ENCODE peak calls at places on chromosomes 7 and 10, in seven cellular contexts. H, R, E, B, V, A and M are unnamed samples.

GRCh38 chr7:128781126-128781525 is 5.5 kb upstream of the OPN1SW start:
- DNase-seq in E (no peak), R (no peak), B (no peak), V (no peak), H (peak), A (no peak), M (no peak)

GRCh38 chr10:28928484-28928883 is 251.2 kb downstream of the BAMBI start:
- DNase-seq in B (peak), V (no peak), E (no peak), H (no peak), A (no peak), R (peak), M (peak)

GRCh38 chr7:135238112-135238744 is 4.6 kb downstream of the STRA8 start:
- DNase-seq in E (peak), R (peak), H (no peak), V (peak), A (no peak), B (no peak), M (peak)

GRCh38 chr10:101095550-101096213 is 33.9 kb downstream of the KAZALD1 start:
- DNase-seq in A (peak), R (peak), H (peak), B (peak), E (peak), V (peak), M (peak)

GRCh38 chr7:139695616-139696015 is 82.2 kb downstream of the HIPK2 start:
- DNase-seq in R (no peak), E (no peak), H (no peak), B (no peak), V (no peak), A (no peak), M (no peak)

GRCh38 chr10:110326351-110327032 is 21.8 kb upstream of the SMNDC1 start:
- DNase-seq in H (peak), E (no peak), V (no peak), A (peak), R (no peak), B (no peak), M (peak)

GRCh38 chr7:90172121-90172520 is 17.9 kb downstream of the STEAP1 start:
- DNase-seq in E (no peak), H (no peak), V (no peak), B (no peak), A (no peak), R (no peak), M (no peak)

GRCh38 chr10:73110345-73110849 is at the start of gene NUDT13:
- DNase-seq in H (peak), E (peak), A (peak), R (peak), B (peak), V (peak), M (peak)

GRCh38 chr10:60235001-60235400 is 154.7 kb downstream of the ANK3 start:
- DNase-seq in V (no peak), E (no peak), A (no peak), R (no peak), B (no peak), H (peak), M (no peak)

GRCh38 chr10:93097386-93097785 is 23.7 kb downstream of the CYP26A1 start:
- DNase-seq in V (no peak), H (no peak), R (no peak), E (peak), A (no peak), B (no peak), M (no peak)

GRCh38 chr7:156677655-156678054 is 37.1 kb downstream of the RNF32 start:
- DNase-seq in E (no peak), V (no peak), B (no peak), R (no peak), H (no peak), A (no peak), M (no peak)

GRCh38 chr10:24519950-24520349 is 203.7 kb downstream of the ARHGAP21 start:
- DNase-seq in H (peak), A (no peak), V (peak), E (no peak), B (no peak), R (no peak), M (no peak)

GRCh38 chr10:555281-555680 is 134.2 kb downstream of the DIP2C start:
- DNase-seq in R (no peak), B (no peak), A (no peak), V (no peak), H (no peak), E (no peak), M (no peak)

GRCh38 chr7:130298927-130299326 is 6.0 kb downstream of the CPA4 start:
- DNase-seq in R (no peak), B (no peak), E (no peak), H (no peak), V (no peak), A (no peak), M (no peak)

GRCh38 chr7:129169171-129169643 is 19.2 kb upstream of the SMO start:
- DNase-seq in H (no peak), R (no peak), A (no peak), V (peak), E (peak), B (no peak), M (no peak)

GRCh38 chr10:110208614-110209398 is 1.4 kb downstream of the MXI1 start:
- DNase-seq in V (no peak), H (peak), B (no peak), R (peak), E (peak), A (no peak), M (no peak)

GRCh38 chr7:75743455-75743859 is 4.7 kb upstream of the HIP1 start:
- DNase-seq in V (no peak), H (no peak), A (no peak), B (no peak), E (no peak), R (no peak), M (no peak)

GRCh38 chr7:138460176-138460648 is at the start of gene TRIM24:
- DNase-seq in V (no peak), H (peak), R (no peak), B (no peak), A (no peak), E (no peak), M (no peak)

GRCh38 chr7:142477079-142477651 is 219.3 kb upstream of the PRSS58 start:
- DNase-seq in V (no peak), B (no peak), E (no peak), R (no peak), A (no peak), H (peak), M (no peak)

GRCh38 chr10:126137557-126138221 is 241.3 kb downstream of the FANK1 start:
- DNase-seq in R (no peak), B (no peak), V (no peak), H (peak), A (no peak), E (no peak), M (no peak)

GRCh38 chr7:85457911-85458310 is 271.1 kb upstream of the SEMA3D start:
- DNase-seq in E (no peak), R (no peak), B (no peak), H (no peak), A (no peak), V (no peak), M (no peak)

GRCh38 chr7:4069268-4070095 is 612.6 kb upstream of the FOXK1 start:
- DNase-seq in H (no peak), B (no peak), R (no peak), V (peak), E (no peak), A (no peak), M (no peak)

GRCh38 chr7:90270431-90271178 is 25.6 kb downstream of the CFAP69 start:
- DNase-seq in B (peak), A (no peak), E (no peak), R (no peak), H (no peak), V (no peak), M (no peak)

DNA sequence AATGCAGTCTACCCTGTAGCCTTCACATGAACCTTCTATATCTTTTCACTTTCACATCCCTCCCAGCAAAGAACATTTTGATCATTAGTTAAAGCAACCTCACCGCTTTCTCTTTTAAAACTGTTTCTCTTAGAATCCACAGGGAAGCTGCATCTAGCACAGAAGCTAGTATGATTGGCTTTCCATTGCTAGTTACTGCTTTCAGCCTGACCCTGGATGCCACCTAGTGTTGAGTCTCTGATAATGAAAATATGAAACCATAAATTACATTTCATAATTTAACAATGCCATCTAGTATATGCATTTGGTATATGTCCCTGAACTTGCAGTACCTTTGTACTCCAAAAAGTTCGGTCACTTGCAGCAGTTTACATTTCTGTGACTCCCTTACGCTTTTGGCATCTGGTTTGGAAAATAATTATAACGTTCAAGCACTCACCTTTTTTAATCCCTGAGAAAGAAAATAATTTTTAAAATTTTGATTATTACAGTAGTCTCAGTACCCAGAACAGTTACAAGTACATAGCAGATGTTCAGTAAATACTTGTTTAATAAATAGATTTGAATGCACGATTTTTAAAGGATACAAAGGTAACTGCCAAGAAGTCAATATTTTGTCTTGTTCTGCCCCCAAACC is 22.7 kb downstream of the CISD1 start:
- DNase-seq in H (peak), E (peak), R (peak), V (no peak), A (no peak), B (peak), M (peak)
- TF ChIP-seq RAD21 in H (peak), E (peak), R (peak), V (peak), A (peak), B (peak), M (peak)

DNA sequence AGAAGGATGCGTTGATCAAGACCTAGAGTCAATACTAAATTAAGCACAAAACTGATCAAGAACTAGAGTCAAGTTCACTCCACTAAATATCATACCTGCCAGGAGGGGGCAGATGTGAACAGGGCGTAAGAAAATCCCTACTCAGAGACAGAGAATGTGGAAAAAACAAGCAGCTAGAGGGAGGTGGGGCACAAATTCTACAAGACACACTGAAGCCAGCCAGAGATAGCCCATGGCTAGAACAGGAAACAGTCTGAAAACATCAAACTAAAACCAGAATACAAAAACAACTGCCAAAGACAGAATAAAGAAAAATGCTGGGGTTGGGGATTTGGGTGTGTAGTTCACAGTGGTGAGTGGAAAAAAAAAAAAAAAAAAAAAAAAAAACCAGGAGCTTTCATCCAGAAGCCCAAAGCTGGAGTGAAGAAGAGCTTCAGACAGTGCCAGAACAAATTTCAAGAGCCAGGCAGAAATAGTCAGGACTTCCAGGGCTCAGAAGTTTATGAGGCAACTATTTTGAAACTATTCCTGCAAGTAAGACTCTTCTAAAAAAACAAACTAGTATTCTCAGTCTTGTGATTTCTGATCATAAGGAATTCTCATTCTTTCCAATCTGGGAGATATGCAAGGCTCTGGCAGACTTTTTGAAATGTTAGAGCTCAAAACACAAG is 118.3 kb downstream of the CCDC71L start:
- DNase-seq in A (peak), B (peak), V (no peak), H (peak), E (peak), R (peak), M (peak)
- TF ChIP-seq RAD21 in A (peak), B (peak), V (peak), H (peak), E (peak), R (peak), M (peak)

DNA sequence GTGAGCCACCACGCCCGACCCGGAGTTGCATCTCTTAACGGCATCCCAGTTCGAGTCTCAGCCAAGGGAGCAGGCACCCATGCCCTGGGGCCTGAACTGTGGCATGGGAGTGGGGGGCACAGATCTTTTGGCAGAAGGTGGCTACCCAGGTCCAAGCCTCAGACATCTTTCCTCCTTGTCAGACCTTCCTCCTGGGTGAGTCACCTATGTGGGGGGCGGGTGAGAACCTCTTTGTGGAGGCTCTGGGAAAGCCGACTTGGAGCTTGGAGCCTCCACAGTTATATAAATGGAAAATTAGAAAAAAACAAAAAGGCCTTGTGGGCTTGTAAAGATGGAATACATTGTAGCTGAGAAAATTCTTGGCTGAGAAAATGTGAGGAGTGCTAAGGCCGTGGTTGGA is 292.6 kb downstream of the CCDC3 start:
- DNase-seq in H (peak), B (no peak), E (no peak), V (no peak), R (peak), A (no peak), M (no peak)
- TF ChIP-seq RAD21 in H (no peak), B (no peak), E (no peak), V (no peak), R (peak), A (no peak), M (no peak)

GRCh38 chr10:68871731-68872342 is 29.3 kb upstream of the DDX50 start:
- DNase-seq in B (peak), H (peak), V (no peak), R (no peak), E (no peak), A (no peak), M (no peak)

GRCh38 chr10:68870545-68871104 is 30.5 kb upstream of the DDX50 start:
- DNase-seq in V (no peak), B (no peak), E (no peak), A (no peak), R (no peak), H (no peak), M (no peak)

GRCh38 chr10:68869623-68870022 is 31.5 kb upstream of the DDX50 start:
- DNase-seq in V (no peak), H (no peak), A (no peak), E (no peak), B (no peak), R (no peak), M (no peak)

GRCh38 chr10:68871105-68871711 is 29.9 kb upstream of the DDX50 start:
- DNase-seq in B (peak), E (peak), R (peak), V (no peak), A (no peak), H (peak), M (no peak)

GRCh38 chr10:68870061-68870460 is 31.1 kb upstream of the DDX50 start:
- DNase-seq in E (no peak), H (no peak), V (no peak), R (no peak), B (no peak), A (no peak), M (no peak)
- TF ChIP-seq RAD21 in E (no peak), H (no peak), V (no peak), R (no peak), B (no peak), A (no peak), M (no peak)

GRCh38 chr7:22791204-22792158 is 31.2 kb downstream of the TOMM7 start:
- DNase-seq in V (no peak), H (peak), A (no peak), R (peak), E (no peak), B (no peak), M (no peak)
- TF ChIP-seq RAD21 in V (no peak), H (no peak), A (no peak), R (no peak), E (no peak), B (no peak), M (no peak)

DNA sequence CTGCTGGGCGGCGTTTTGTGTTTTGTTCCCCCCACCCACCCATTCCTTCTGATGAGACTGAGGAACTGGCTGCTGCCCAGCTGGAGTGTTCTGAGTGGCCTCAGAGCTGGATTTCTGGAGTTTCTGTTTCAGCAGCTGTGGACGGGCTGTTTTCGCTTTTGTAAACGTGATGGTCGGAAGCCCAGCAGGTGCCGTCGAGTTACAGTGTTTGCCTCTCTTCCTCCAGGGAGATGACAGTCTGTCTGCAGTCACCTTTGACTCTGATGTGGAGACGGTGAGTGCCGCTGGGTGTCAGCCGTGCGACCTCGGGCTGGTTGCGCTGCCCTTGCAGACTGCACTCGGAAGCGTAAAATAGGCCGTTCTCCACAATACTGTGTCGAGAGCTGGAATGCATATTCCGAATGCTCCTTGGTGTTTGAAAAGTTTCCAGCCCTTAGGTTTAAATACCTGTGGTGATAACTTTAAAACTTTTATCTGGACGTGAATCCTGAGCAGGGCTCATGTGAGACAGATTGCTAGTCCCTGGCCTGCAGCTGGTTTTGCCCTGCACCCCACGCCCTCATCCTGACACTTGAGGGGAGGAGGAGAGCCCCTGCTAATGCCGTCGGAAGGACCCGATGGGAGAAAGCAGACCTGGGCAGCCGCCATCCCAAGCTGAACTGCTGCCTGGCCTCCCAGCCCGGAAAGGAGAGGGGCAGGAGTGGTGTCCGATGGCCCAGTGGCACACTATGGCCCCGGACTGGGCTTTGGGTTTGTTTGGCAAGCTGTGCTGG is 8.3 kb downstream of the IQCE start:
- DNase-seq in H (no peak), A (peak), R (no peak), V (no peak), B (peak), E (no peak), M (no peak)
- TF ChIP-seq RAD21 in H (no peak), A (peak), R (no peak), V (no peak), B (peak), E (no peak), M (no peak)

GRCh38 chr7:44393238-44394111 is 68.1 kb upstream of the CAMK2B start:
- DNase-seq in A (no peak), E (no peak), B (no peak), V (peak), H (no peak), R (no peak), M (no peak)
- TF ChIP-seq RAD21 in A (no peak), E (no peak), B (no peak), V (no peak), H (no peak), R (no peak), M (no peak)

DNA sequence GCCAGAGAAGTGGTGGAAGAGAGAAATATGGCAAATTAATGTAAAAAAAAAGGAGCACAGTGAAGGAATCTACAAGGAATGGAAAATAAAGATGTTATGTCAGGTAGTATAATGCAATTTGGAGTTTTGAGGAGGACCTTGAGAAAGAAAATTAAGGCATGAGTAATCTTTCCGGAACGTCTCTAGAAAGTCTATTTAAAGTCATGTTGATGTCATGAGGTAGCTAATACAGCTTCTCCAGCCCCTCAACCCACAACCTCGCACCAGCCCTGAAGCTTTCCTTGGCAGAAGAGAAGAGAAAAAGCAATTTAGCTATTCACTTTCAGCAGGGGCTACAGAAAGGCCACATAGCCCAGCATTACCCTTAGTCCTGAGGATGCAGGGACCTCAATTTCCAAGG is 22.5 kb downstream of the TRDMT1 start:
- DNase-seq in R (no peak), H (peak), E (no peak), V (no peak), B (no peak), A (no peak), M (no peak)
- TF ChIP-seq RAD21 in R (no peak), H (no peak), E (no peak), V (no peak), B (no peak), A (no peak), M (no peak)

DNA sequence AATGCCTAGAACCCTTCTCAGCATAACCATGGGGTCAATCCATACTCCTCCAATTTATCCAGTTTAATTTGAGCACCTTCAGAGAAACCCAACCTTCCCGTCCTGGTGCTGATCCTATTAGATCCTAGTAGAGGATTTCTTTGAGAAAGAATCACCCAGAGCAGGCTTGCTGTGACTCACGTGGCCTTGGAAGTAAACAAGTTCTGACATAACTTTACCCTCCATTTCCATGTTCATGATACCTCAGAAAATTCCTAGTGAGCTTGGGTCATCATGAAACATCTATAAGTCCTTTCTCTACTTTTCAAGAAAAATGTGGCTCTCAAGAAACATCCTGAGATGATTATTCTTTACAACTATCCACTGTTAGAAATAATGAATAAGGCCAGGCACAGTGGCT is 71.7 kb downstream of the PRLHR start:
- DNase-seq in H (peak), A (no peak), B (no peak), V (no peak), R (no peak), E (no peak), M (no peak)
- TF ChIP-seq RAD21 in H (no peak), A (no peak), B (no peak), V (no peak), R (no peak), E (no peak), M (no peak)